ENCODE peak calls at places on chromosomes 3 and 15, in nine cellular contexts. S, O, E, C, W, U, D, G and H are unnamed samples.

GRCh38 chr3:71428841-71429609 is 154.5 kb downstream of the FOXP1 start:
- DNase-seq in S (peak; percentile 68), O (peak; percentile 58), E (peak; percentile 75), C (no peak), W (no peak), U (peak; percentile 56), D (no peak), G (no peak), H (no peak)

GRCh38 chr3:38739396-38739689 is 76.7 kb downstream of the SCN10A start:
- DNase-seq in S (no peak), O (no peak), E (no peak), C (no peak), W (no peak), U (no peak), D (no peak), G (no peak), H (no peak)

GRCh38 chr3:134242649-134243637 is 7.7 kb downstream of the RYK start:
- DNase-seq in S (no peak), O (no peak), E (peak; percentile 90), C (no peak), W (no peak), U (peak; percentile 92), D (peak; percentile 47), G (peak; percentile 69), H (no peak)

GRCh38 chr15:101050647-101051290 is 131.6 kb downstream of the LRRK1 start:
- DNase-seq in S (peak; percentile 39), O (no peak), E (no peak), C (peak; percentile 10), W (peak; percentile 43), U (no peak), D (no peak), G (no peak), H (no peak)

GRCh38 chr3:184042617-184043016 is 10.2 kb upstream of the HTR3C start:
- DNase-seq in S (no peak), O (no peak), E (no peak), C (no peak), W (no peak), U (no peak), D (no peak), G (no peak), H (no peak)

GRCh38 chr3:186909078-186909853 is 21.1 kb upstream of the ST6GAL1 start:
- DNase-seq in S (no peak), O (no peak), E (no peak), C (no peak), W (no peak), U (no peak), D (no peak), G (no peak), H (peak; percentile 61)

GRCh38 chr3:165196577-165197561 is 685 bp upstream of the SLITRK3 start:
- DNase-seq in S (peak; percentile 64), O (no peak), E (peak; percentile 6), C (no peak), W (no peak), U (no peak), D (no peak), G (no peak), H (no peak)

GRCh38 chr3:61631108-61631769 is 69.9 kb downstream of the PTPRG start:
- DNase-seq in S (no peak), O (no peak), E (no peak), C (no peak), W (no peak), U (no peak), D (no peak), G (no peak), H (no peak)

GRCh38 chr3:129597792-129598381 is 8.6 kb downstream of the PLXND1 start:
- DNase-seq in S (no peak), O (no peak), E (peak; percentile 46), C (no peak), W (no peak), U (peak; percentile 50), D (no peak), G (no peak), H (no peak)

GRCh38 chr3:6254490-6254889 is 606.4 kb upstream of the GRM7 start:
- DNase-seq in S (no peak), O (no peak), E (no peak), C (no peak), W (no peak), U (no peak), D (no peak), G (no peak), H (no peak)

GRCh38 chr15:67175643-67176071 is 78.8 kb downstream of the AAGAB start:
- DNase-seq in S (peak; percentile 83), O (no peak), E (no peak), C (peak; percentile 37), W (peak; percentile 86), U (peak; percentile 69), D (no peak), G (no peak), H (no peak)

GRCh38 chr15:52857937-52858336 is 67.8 kb upstream of the ONECUT1 start:
- DNase-seq in S (no peak), O (no peak), E (peak; percentile 7), C (no peak), W (no peak), U (peak; percentile 2), D (no peak), G (no peak), H (no peak)

GRCh38 chr3:52079958-52080357 is 23.6 kb upstream of the DUSP7 start:
- DNase-seq in S (no peak), O (no peak), E (no peak), C (no peak), W (no peak), U (no peak), D (no peak), G (no peak), H (no peak)

GRCh38 chr15:63085289-63085688 is 36.4 kb upstream of the LACTB start:
- DNase-seq in S (no peak), O (no peak), E (no peak), C (no peak), W (no peak), U (no peak), D (no peak), G (no peak), H (no peak)

GRCh38 chr3:196292281-196292923 is 4.9 kb upstream of the PCYT1A start:
- DNase-seq in S (no peak), O (no peak), E (no peak), C (no peak), W (no peak), U (no peak), D (no peak), G (no peak), H (no peak)

GRCh38 chr3:23888617-23889228 is 28.1 kb downstream of the NKIRAS1 start:
- DNase-seq in S (no peak), O (no peak), E (peak; percentile 34), C (no peak), W (no peak), U (peak; percentile 64), D (peak; percentile 33), G (no peak), H (no peak)

GRCh38 chr15:38886315-38887163 is 321.9 kb upstream of the RASGRP1 start:
- DNase-seq in S (no peak), O (no peak), E (peak; percentile 76), C (no peak), W (no peak), U (peak; percentile 93), D (no peak), G (peak; percentile 65), H (no peak)

GRCh38 chr3:117695321-117695720 is 985.7 kb downstream of the TUSC7 start:
- DNase-seq in S (no peak), O (no peak), E (peak; percentile 85), C (no peak), W (no peak), U (peak; percentile 81), D (no peak), G (no peak), H (no peak)

GRCh38 chr3:102248981-102249705 is 185.7 kb upstream of the ZPLD1 start:
- DNase-seq in S (no peak), O (no peak), E (no peak), C (no peak), W (no peak), U (no peak), D (no peak), G (no peak), H (no peak)

GRCh38 chr15:67033012-67033411 is 32.4 kb upstream of the SMAD3 start:
- DNase-seq in S (no peak), O (no peak), E (no peak), C (no peak), W (no peak), U (no peak), D (no peak), G (no peak), H (no peak)

DNA sequence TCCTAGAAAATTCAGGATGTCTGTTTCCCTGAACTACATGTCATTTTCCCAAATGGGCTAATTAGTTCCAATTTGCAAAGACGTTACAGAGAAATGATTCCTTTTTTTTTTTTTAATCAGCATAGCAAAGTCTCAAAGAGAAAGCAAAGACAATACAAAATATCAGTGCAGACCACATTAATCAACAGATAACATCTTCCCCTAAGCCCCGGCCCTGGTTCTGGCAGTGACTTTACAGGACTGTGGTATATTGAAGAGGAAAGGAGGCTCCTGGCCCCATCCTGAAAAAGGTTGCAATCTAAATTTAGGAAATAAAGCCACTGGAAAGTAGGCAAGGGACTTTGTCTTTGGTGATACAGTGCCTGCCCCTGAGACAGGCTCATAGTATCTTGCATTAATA is 836.5 kb downstream of the NTRK3 start:
- DNase-seq in S (no peak), O (no peak), E (no peak), C (no peak), W (no peak), U (no peak), D (no peak), G (no peak), H (no peak)
- H3K9me3 ChIP-seq in S (no peaks in the 10 kb centered on the region), O (no peaks in the 10 kb centered on the region), E (no peaks in the 10 kb centered on the region), C (no peaks in the 10 kb centered on the region), W (no peaks in the 10 kb centered on the region), U (peaks cover 2% of the 10 kb centered on the region), D (peaks cover 32% of the 10 kb centered on the region), G (no peaks in the 10 kb centered on the region), H (no peaks in the 10 kb centered on the region)

GRCh38 chr15:20272422-20273184 is 269.0 kb downstream of the GOLGA6L6 start:
- DNase-seq in S (no peak), O (no peak), E (no peak), C (no peak), W (no peak), U (no peak), D (no peak), G (no peak), H (no peak)
- H3K9me3 ChIP-seq in S (no peaks in the 10 kb centered on the region), O (peaks cover 16% of the 10 kb centered on the region), E (peaks cover 12% of the 10 kb centered on the region), C (no peaks in the 10 kb centered on the region), W (no peaks in the 10 kb centered on the region), U (peaks cover 51% of the 10 kb centered on the region), D (peaks cover 45% of the 10 kb centered on the region), G (peaks cover 90% of the 10 kb centered on the region), H (no peaks in the 10 kb centered on the region)

GRCh38 chr3:137769321-137770065 is 5.4 kb downstream of the SOX14 start:
- DNase-seq in S (no peak), O (no peak), E (no peak), C (no peak), W (no peak), U (no peak), D (no peak), G (no peak), H (no peak)
- H3K9me3 ChIP-seq in S (no peaks in the 10 kb centered on the region), O (no peaks in the 10 kb centered on the region), E (no peaks in the 10 kb centered on the region), C (no peaks in the 10 kb centered on the region), W (no peaks in the 10 kb centered on the region), U (peaks cover 2% of the 10 kb centered on the region), D (no peaks in the 10 kb centered on the region), G (peaks cover 15% of the 10 kb centered on the region), H (no peaks in the 10 kb centered on the region)

DNA sequence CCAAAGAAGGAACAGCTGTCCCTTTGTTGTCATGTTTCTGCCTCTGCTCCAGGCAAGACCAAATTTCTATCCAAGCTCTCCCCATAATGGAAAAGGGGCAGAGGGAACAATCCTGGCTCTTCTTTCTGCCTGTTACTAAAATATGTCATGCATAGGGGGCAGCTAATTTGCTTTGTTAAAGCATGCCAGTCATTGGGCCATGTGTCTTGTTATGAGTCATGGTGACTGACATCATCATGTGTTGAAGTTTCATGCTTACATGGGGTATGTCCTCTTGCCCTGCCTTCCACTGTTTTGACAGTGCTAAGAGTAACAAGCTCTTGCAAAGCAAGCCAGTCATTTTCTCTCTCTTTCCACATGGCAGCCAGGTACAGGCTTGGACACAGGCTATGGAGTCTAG is 268.9 kb downstream of the GABRB3 start:
- DNase-seq in S (no peak), O (no peak), E (no peak), C (no peak), W (no peak), U (no peak), D (no peak), G (no peak), H (no peak)
- H3K9me3 ChIP-seq in S (no peaks in the 10 kb centered on the region), O (no peaks in the 10 kb centered on the region), E (no peaks in the 10 kb centered on the region), C (no peaks in the 10 kb centered on the region), W (no peaks in the 10 kb centered on the region), U (peaks cover 25% of the 10 kb centered on the region), D (peaks cover 54% of the 10 kb centered on the region), G (peaks cover 13% of the 10 kb centered on the region), H (no peaks in the 10 kb centered on the region)